ENCODE peak calls at places on chromosomes 16 and 17, in six cellular contexts. Y is A549, T is cardiac muscle cell, P is hepatocyte, U is RWPE2, M is DND-41. O is an unnamed sample. For H3K4me1, the result is how much of the 10 kb centered on the place peaks cover.

GRCh38 chr16:49311823-49312222 is 30.2 kb upstream of the CBLN1 start:
- DNase-seq in Y (no peak), T (no peak), P (no peak), U (no peak), M (no peak), O (no peak)

GRCh38 chr17:33316733-33317132 is 23.6 kb upstream of the ASIC2 start:
- DNase-seq in Y (no peak), T (no peak), P (no peak), U (no peak), M (no peak), O (no peak)

GRCh38 chr16:81891734-81892364 is 112.8 kb downstream of the PLCG2 start:
- DNase-seq in Y (no peak), T (no peak), P (no peak), U (no peak), M (no peak), O (no peak)

GRCh38 chr17:52235416-52235960 is 77.0 kb upstream of the CA10 start:
- DNase-seq in Y (no peak), T (no peak), P (no peak), U (no peak), M (no peak), O (no peak)

GRCh38 chr17:50558581-50558954 is 1.9 kb upstream of the CACNA1G start:
- DNase-seq in Y (no peak), T (no peak), P (no peak), U (no peak), M (no peak), O (no peak)

GRCh38 chr17:42525221-42525620 is 10.8 kb upstream of the NAGLU start:
- DNase-seq in Y (no peak), T (no peak), P (no peak), U (no peak), M (no peak), O (no peak)

GRCh38 chr16:887846-888245 is 82.9 kb downstream of the LMF1 start:
- DNase-seq in Y (no peak), T (no peak), P (no peak), U (no peak), M (no peak), O (no peak)

GRCh38 chr16:12519986-12520385 is 283.7 kb downstream of the CPPED1 start:
- DNase-seq in Y (no peak), T (no peak), P (no peak), U (no peak), M (no peak), O (no peak)

GRCh38 chr16:57313509-57313908 is 29.0 kb upstream of the PLLP start:
- DNase-seq in Y (no peak), T (no peak), P (no peak), U (no peak), M (no peak), O (no peak)

GRCh38 chr17:1043601-1044251 is 46.8 kb downstream of the TIMM22 start:
- DNase-seq in Y (no peak), T (peak), P (peak), U (no peak), M (no peak), O (no peak)

GRCh38 chr17:77327181-77327565 is 186.4 kb downstream of the SEC14L1 start:
- DNase-seq in Y (no peak), T (no peak), P (peak), U (no peak), M (no peak), O (no peak)

GRCh38 chr17:37098910-37099664 is 150.3 kb downstream of the AATF start:
- DNase-seq in Y (no peak), T (no peak), P (peak), U (no peak), M (no peak), O (no peak)

GRCh38 chr17:61381537-61381936 is 18.1 kb upstream of the TBX2 start:
- DNase-seq in Y (no peak), T (no peak), P (no peak), U (no peak), M (no peak), O (no peak)

GRCh38 chr17:49469831-49470568 is 25.1 kb upstream of the NGFR start:
- DNase-seq in Y (no peak), T (no peak), P (peak), U (no peak), M (no peak), O (no peak)

GRCh38 chr17:50219345-50219744 is 17.9 kb upstream of the COL1A1 start:
- DNase-seq in Y (peak), T (peak), P (peak), U (peak), M (no peak), O (no peak)

GRCh38 chr16:64545769-64546168 is 576.1 kb downstream of the CDH11 start:
- DNase-seq in Y (no peak), T (no peak), P (no peak), U (no peak), M (no peak), O (no peak)

GRCh38 chr16:77951788-77952187 is 70.6 kb upstream of the CLEC3A start:
- DNase-seq in Y (peak), T (peak), P (peak), U (no peak), M (no peak), O (peak)

GRCh38 chr17:38416840-38417209 is 11.4 kb upstream of the ARHGAP23 start:
- DNase-seq in Y (no peak), T (peak), P (no peak), U (no peak), M (peak), O (no peak)

GRCh38 chr16:12901204-12901596 is 198 bp upstream of the SHISA9 start:
- DNase-seq in Y (no peak), T (no peak), P (peak), U (no peak), M (no peak), O (no peak)

GRCh38 chr17:40510328-40510648 is 8.9 kb upstream of the TNS4 start:
- DNase-seq in Y (peak), T (no peak), P (no peak), U (peak), M (no peak), O (no peak)

GRCh38 chr16:84029297-84030096 is 13.1 kb downstream of the SLC38A8 start:
- DNase-seq in Y (no peak), T (no peak), P (no peak), U (no peak), M (no peak), O (no peak)

GRCh38 chr17:16929757-16930520 is 42.0 kb downstream of the TNFRSF13B start:
- DNase-seq in Y (no peak), T (no peak), P (no peak), U (no peak), M (no peak), O (peak)

GRCh38 chr17:42135664-42136653 is 13.4 kb downstream of the HSPB9 start:
- DNase-seq in Y (peak), T (peak), P (peak), U (no peak), M (no peak), O (peak)

GRCh38 chr17:83200231-83200699 is 120.9 kb downstream of the METRNL start:
- DNase-seq in Y (no peak), T (no peak), P (no peak), U (peak), M (no peak), O (peak)

GRCh38 chr17:4945944-4946280 is 2.4 kb downstream of the PFN1 start:
- DNase-seq in Y (no peak), T (no peak), P (no peak), U (no peak), M (no peak), O (no peak)

GRCh38 chr16:72845322-72846020 is 202.5 kb downstream of the ZFHX3 start:
- DNase-seq in Y (no peak), T (no peak), P (no peak), U (no peak), M (no peak), O (no peak)

GRCh38 chr17:79633937-79634813 is 23.3 kb upstream of the RBFOX3 start:
- DNase-seq in Y (no peak), T (no peak), P (no peak), U (peak), M (peak), O (peak)

GRCh38 chr16:2919511-2920255 is 8.0 kb downstream of the FLYWCH1 start:
- DNase-seq in Y (peak), T (peak), P (peak), U (no peak), M (peak), O (no peak)

GRCh38 chr16:1214693-1215092 is 10.4 kb downstream of the TPSG1 start:
- DNase-seq in Y (no peak), T (no peak), P (no peak), U (no peak), M (no peak), O (no peak)

GRCh38 chr16:58264961-58265479 is 29.8 kb downstream of the PRSS54 start:
- DNase-seq in Y (peak), T (peak), P (peak), U (no peak), M (no peak), O (no peak)

GRCh38 chr17:15469260-15469659 is 1.8 kb upstream of the CDRT4 start:
- DNase-seq in Y (no peak), T (peak), P (no peak), U (no peak), M (no peak), O (no peak)

GRCh38 chr17:6548578-6549330 is 7.6 kb downstream of the PITPNM3 start:
- DNase-seq in Y (no peak), T (no peak), P (peak), U (no peak), M (peak), O (no peak)

GRCh38 chr16:23952128-23953041 is 116.6 kb downstream of the PRKCB start:
- DNase-seq in Y (no peak), T (peak), P (peak), U (no peak), M (peak), O (no peak)

GRCh38 chr16:3999890-4000325 is 116.3 kb downstream of the ADCY9 start:
- DNase-seq in Y (no peak), T (peak), P (no peak), U (no peak), M (no peak), O (no peak)

GRCh38 chr17:52147872-52148271 is 10.6 kb downstream of the CA10 start:
- DNase-seq in Y (no peak), T (no peak), P (no peak), U (no peak), M (no peak), O (no peak)

GRCh38 chr17:79839363-79840203 is at the start of gene CBX4:
- DNase-seq in Y (peak), T (peak), P (peak), U (peak), M (peak), O (peak)

DNA sequence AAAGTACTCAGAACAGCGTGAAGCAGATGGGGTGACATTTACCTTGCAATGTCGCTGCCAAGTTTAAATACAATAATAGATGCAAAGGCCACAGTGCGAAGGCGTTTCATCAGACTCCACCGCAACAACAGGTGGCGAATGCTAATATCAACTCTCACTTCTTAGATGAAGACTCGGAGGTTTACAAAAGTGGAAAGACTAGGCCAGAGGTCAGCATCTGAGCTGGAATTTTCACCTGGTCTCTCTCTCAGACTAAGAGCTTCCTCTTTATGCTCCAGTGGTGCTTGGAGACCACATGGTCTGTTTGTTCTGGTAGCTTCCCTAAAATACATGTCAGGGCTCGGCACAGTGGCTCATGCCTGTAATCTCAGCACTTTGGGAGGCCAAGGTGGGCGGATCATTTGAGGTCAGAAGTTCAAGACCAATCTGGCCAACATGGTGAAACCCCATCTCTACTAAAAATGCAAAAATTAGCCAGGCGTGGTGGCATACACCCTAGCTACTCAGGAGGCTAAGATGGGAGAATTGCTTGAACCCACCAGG is 169.1 kb downstream of the XYLT1 start:
- DNase-seq in Y (no peak), T (no peak), P (no peak), U (no peak), M (no peak), O (no peak)
- H3K4me3 ChIP-seq in Y (no peak), T (no peak), P (no peak), U (no peak), M (no peak), O (no peak)

GRCh38 chr16:27317320-27317719 is 3.5 kb downstream of the IL4R start:
- DNase-seq in Y (no peak), T (no peak), P (no peak), U (peak), M (no peak), O (no peak)

GRCh38 chr16:27316038-27316680 is 2.4 kb downstream of the IL4R start:
- DNase-seq in Y (no peak), T (no peak), P (no peak), U (no peak), M (no peak), O (no peak)

GRCh38 chr16:27314986-27315332 is 1.2 kb downstream of the IL4R start:
- DNase-seq in Y (no peak), T (no peak), P (no peak), U (no peak), M (no peak), O (no peak)

GRCh38 chr16:27314161-27314723 is 468 bp downstream of the IL4R start:
- DNase-seq in Y (peak), T (peak), P (peak), U (no peak), M (no peak), O (peak)

GRCh38 chr16:27315333-27316037 is 1.7 kb downstream of the IL4R start:
- DNase-seq in Y (peak), T (peak), P (peak), U (peak), M (peak), O (peak)
- TF ChIP-seq CTCF in Y (no peak), T (peak), P (no peak), U (no peak), M (peak), O (no peak)

GRCh38 chr17:56521439-56522141 is 71.9 kb upstream of the NOG start:
- DNase-seq in Y (no peak), T (no peak), P (no peak), U (no peak), M (no peak), O (no peak)
- H3K4me1 ChIP-seq in Y (under half), T (under half), P (under half), U (under half), M (under half), O (under half)

DNA sequence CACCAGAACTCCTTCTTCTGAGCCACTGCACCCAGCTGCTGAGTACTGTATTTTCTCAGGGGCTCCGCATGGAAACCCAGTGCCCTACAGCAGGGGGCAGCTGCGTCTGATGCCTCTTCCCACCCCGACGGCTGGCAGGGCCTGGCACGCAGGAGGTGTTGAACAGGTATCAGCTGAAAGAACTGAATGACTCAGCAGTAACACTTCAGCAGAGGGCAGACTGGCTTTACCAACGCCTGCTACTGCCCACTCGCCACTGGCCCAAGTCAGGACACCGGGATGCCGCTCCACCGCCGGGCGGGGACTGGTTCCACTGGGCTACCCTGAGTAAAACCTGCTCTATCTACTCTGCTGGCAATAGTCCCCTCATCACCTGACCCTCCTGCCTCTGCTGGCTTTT is 100.3 kb upstream of the FA2H start:
- DNase-seq in Y (no peak), T (no peak), P (no peak), U (no peak), M (no peak), O (no peak)
- H3K4me3 ChIP-seq in Y (no peak), T (no peak), P (no peak), U (no peak), M (no peak), O (no peak)

GRCh38 chr17:47821424-47822379 is at the start of gene OSBPL7:
- DNase-seq in Y (peak), T (peak), P (peak), U (no peak), M (peak), O (peak)
- TF ChIP-seq CTCF in Y (peak), T (peak), P (peak), U (peak), M (peak), O (no peak)

GRCh38 chr17:2611627-2612026 is 18.2 kb downstream of the PAFAH1B1 start:
- DNase-seq in Y (no peak), T (no peak), P (no peak), U (no peak), M (no peak), O (no peak)

GRCh38 chr17:2612630-2613029 is 19.2 kb downstream of the PAFAH1B1 start:
- DNase-seq in Y (no peak), T (no peak), P (no peak), U (no peak), M (no peak), O (no peak)

GRCh38 chr17:2610640-2611175 is 17.3 kb downstream of the PAFAH1B1 start:
- DNase-seq in Y (no peak), T (no peak), P (no peak), U (no peak), M (no peak), O (no peak)

GRCh38 chr17:2615882-2616281 is 22.4 kb downstream of the PAFAH1B1 start:
- DNase-seq in Y (no peak), T (no peak), P (no peak), U (no peak), M (no peak), O (no peak)

DNA sequence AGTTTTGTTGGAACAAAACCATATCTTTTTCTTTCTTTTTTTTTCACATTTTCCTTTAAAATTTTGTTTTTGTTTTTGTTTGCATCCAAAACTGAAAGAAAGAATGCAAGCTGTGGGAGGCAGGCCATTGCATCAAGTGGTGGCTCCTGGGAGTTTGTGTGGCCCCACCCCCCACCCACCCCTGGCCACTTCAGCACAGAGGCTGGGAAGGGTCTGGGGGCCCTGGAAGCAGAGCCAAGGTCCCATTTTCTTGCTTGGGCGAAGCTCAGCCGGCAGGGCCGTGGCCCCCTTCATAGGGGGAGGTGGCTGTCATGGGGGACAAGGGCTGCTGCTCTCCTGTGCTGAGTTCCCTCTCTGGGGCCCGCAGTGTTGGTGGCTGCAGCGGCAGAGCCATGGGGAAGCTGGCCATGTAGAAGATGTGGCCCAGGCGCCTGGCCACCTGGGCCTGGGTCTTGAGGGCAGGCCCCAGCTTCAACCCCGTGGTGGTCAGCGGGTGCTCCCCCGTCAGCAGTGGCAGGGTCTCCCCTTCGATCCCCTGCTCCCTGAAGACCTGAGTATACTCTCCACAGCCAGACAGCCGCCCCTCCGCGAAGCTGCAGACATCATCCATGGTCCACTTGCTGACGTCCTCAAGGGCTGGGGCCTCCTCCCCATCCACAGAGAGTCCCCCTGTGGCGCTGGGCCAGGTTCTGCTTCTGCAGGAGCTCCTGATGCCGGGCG is 19.8 kb downstream of the PAFAH1B1 start:
- DNase-seq in Y (no peak), T (no peak), P (no peak), U (no peak), M (no peak), O (no peak)
- H3K4me1 ChIP-seq in Y (under half), T (under half), P (under half), U (under half), M (under half), O (under half)

O was measured in Caco-2.